ENCODE peak calls at places on chromosomes 11 and 22, in seven cellular contexts. G is globus pallidus, Q is cardiac muscle cell, B is ACHN, U is choroid plexus epithelial cell, E is mammary epithelial cell, H is chondrocyte. P is an unnamed sample.

GRCh38 chr11:59523541-59523940 is 12.2 kb downstream of the OR4D9 start:
- DNase-seq in E (no peak), Q (no peak), G (no peak), U (no peak), B (no peak), H (no peak), P (no peak)

GRCh38 chr22:47619631-47620030 is 857.2 kb downstream of the TBC1D22A start:
- DNase-seq in G (no peak), U (no peak), H (peak), E (no peak), B (no peak), Q (no peak), P (no peak)

GRCh38 chr11:111336582-111337256 is 38.4 kb downstream of the POU2AF3 start:
- DNase-seq in G (no peak), B (no peak), U (peak), Q (peak), E (no peak), H (no peak), P (peak)

GRCh38 chr11:86174101-86175046 is 70.2 kb upstream of the EED start:
- DNase-seq in H (no peak), Q (peak), E (peak), B (no peak), G (peak), U (peak), P (peak)

GRCh38 chr11:72037554-72038311 is 39.0 kb downstream of the IL18BP start:
- DNase-seq in H (no peak), U (no peak), G (no peak), Q (no peak), B (no peak), E (peak), P (no peak)

GRCh38 chr11:134052988-134053945 is 15.6 kb upstream of the JAM3 start:
- DNase-seq in U (no peak), G (no peak), H (peak), E (no peak), B (no peak), Q (no peak), P (no peak)

GRCh38 chr22:26811717-26811992 is 154.3 kb downstream of the MIAT start:
- DNase-seq in B (no peak), G (no peak), E (no peak), H (no peak), Q (no peak), U (no peak), P (no peak)

GRCh38 chr11:47507868-47508594 is 44.9 kb downstream of the CELF1 start:
- DNase-seq in E (no peak), G (no peak), Q (no peak), U (no peak), B (no peak), H (no peak), P (no peak)

GRCh38 chr11:73818838-73819237 is 31.2 kb downstream of the MRPL48 start:
- DNase-seq in B (no peak), G (no peak), Q (peak), E (no peak), U (peak), H (no peak), P (peak)

GRCh38 chr11:96483550-96483949 is 93.7 kb downstream of the JRKL start:
- DNase-seq in B (no peak), H (no peak), E (no peak), U (no peak), Q (no peak), G (no peak), P (no peak)

GRCh38 chr11:19242184-19242932 is 1.6 kb upstream of the E2F8 start:
- DNase-seq in U (peak), H (no peak), B (no peak), Q (no peak), E (no peak), G (no peak), P (no peak)

GRCh38 chr11:121249039-121249663 is 43.4 kb upstream of the SC5D start:
- DNase-seq in B (peak), U (peak), H (no peak), E (peak), Q (peak), G (peak), P (peak)

GRCh38 chr11:58592760-58593472 is 14.1 kb downstream of the ZFP91 start:
- DNase-seq in B (no peak), H (no peak), U (peak), E (peak), Q (no peak), G (no peak), P (no peak)

GRCh38 chr11:36037031-36037430 is 93.2 kb downstream of the LDLRAD3 start:
- DNase-seq in E (peak), U (peak), Q (peak), B (peak), G (no peak), H (no peak), P (peak)

GRCh38 chr11:44626645-44627044 is 61.2 kb downstream of the CD82 start:
- DNase-seq in E (no peak), Q (no peak), H (no peak), U (no peak), G (no peak), B (no peak), P (no peak)

GRCh38 chr11:58926695-58927094 is 12.6 kb upstream of the GLYATL1 start:
- DNase-seq in E (peak), H (no peak), G (no peak), U (peak), B (peak), Q (peak), P (peak)

GRCh38 chr11:61429346-61429690 is 457 bp downstream of the CPSF7 start:
- DNase-seq in E (peak), G (no peak), B (peak), Q (peak), H (no peak), U (peak), P (peak)

GRCh38 chr11:14148653-14149273 is 186.2 kb downstream of the SPON1 start:
- DNase-seq in U (peak), B (peak), E (peak), Q (peak), G (no peak), H (no peak), P (peak)

GRCh38 chr22:47030143-47030641 is 267.7 kb downstream of the TBC1D22A start:
- DNase-seq in E (no peak), U (no peak), G (no peak), B (no peak), Q (no peak), H (no peak), P (peak)

GRCh38 chr11:77475206-77475605 is 1.3 kb upstream of the PAK1 start:
- DNase-seq in E (no peak), H (no peak), U (no peak), G (no peak), B (no peak), Q (no peak), P (no peak)

GRCh38 chr22:32564170-32565001 is 89.8 kb downstream of the FBXO7 start:
- DNase-seq in U (peak), B (peak), Q (peak), E (no peak), H (no peak), G (no peak), P (peak)

GRCh38 chr11:82848829-82849228 is 51.4 kb downstream of the PRCP start:
- DNase-seq in G (no peak), U (no peak), B (no peak), E (no peak), Q (no peak), H (no peak), P (no peak)

GRCh38 chr11:3230636-3231549 is 1.3 kb downstream of the MRGPRE start:
- DNase-seq in U (no peak), Q (no peak), G (no peak), B (no peak), H (no peak), E (no peak), P (no peak)

GRCh38 chr11:75571625-75572024 is 9.6 kb downstream of the SERPINH1 start:
- DNase-seq in G (no peak), U (no peak), Q (no peak), B (no peak), E (no peak), H (no peak), P (no peak)

GRCh38 chr22:31340360-31340759 is 5.8 kb downstream of the PATZ1 start:
- DNase-seq in H (no peak), B (no peak), G (no peak), U (no peak), E (no peak), Q (no peak), P (no peak)

GRCh38 chr11:12989428-12990242 is 19.5 kb upstream of the RASSF10 start:
- DNase-seq in Q (no peak), H (no peak), E (peak), G (no peak), U (no peak), B (peak), P (no peak)

GRCh38 chr22:35192121-35192918 is 65.0 kb upstream of the HMGXB4 start:
- DNase-seq in H (peak), B (no peak), U (no peak), Q (no peak), G (no peak), E (peak), P (no peak)

GRCh38 chr11:35919244-35919643 is 24.6 kb upstream of the LDLRAD3 start:
- DNase-seq in H (no peak), B (no peak), G (peak), U (no peak), E (peak), Q (peak), P (no peak)

P was measured in astrocyte.